ENCODE peak calls at places on chromosomes 4 and X, in ten cellular contexts. One of them, this sample, is unnamed.
A peak's percentile ranks its signal among the peaks of the same experiment; 100 is the strongest.

GRCh38 chr4:185165605-185166063 is 22.6 kb downstream of the SLC25A4 start:
- DNase-seq in gastrocnemius medialis: no peak
- DNase-seq in MM.1S: peak; percentile 56
- DNase-seq in A549: no peak
- DNase-seq in heart right ventricle: no peak
- DNase-seq in GM23338: no peak
- DNase-seq in body of pancreas: no peak
- DNase-seq in OCI-LY7: no peak
- DNase-seq in lung: no peak
- DNase-seq in tibial nerve: no peak
- DNase-seq in this sample: peak; percentile 46

GRCh38 chrX:137427813-137428212 is 138.1 kb upstream of the ZIC3 start:
- DNase-seq in gastrocnemius medialis: no peak
- DNase-seq in MM.1S: no peak
- DNase-seq in A549: peak; percentile 2
- DNase-seq in heart right ventricle: no peak
- DNase-seq in GM23338: peak; percentile 42
- DNase-seq in body of pancreas: no peak
- DNase-seq in OCI-LY7: no peak
- DNase-seq in lung: no peak
- DNase-seq in tibial nerve: no peak
- DNase-seq in this sample: no peak

GRCh38 chr4:48899950-48900349 is 6.6 kb downstream of the OCIAD2 start:
- DNase-seq in gastrocnemius medialis: no peak
- DNase-seq in MM.1S: no peak
- DNase-seq in A549: no peak
- DNase-seq in heart right ventricle: no peak
- DNase-seq in GM23338: no peak
- DNase-seq in body of pancreas: no peak
- DNase-seq in OCI-LY7: no peak
- DNase-seq in lung: no peak
- DNase-seq in tibial nerve: no peak
- DNase-seq in this sample: no peak

GRCh38 chr4:81919238-81919637 is 447.5 kb upstream of the RASGEF1B start:
- DNase-seq in gastrocnemius medialis: no peak
- DNase-seq in MM.1S: peak; percentile 35
- DNase-seq in A549: peak; percentile 2
- DNase-seq in heart right ventricle: no peak
- DNase-seq in GM23338: peak; percentile 71
- DNase-seq in body of pancreas: no peak
- DNase-seq in OCI-LY7: peak; percentile 29
- DNase-seq in lung: no peak
- DNase-seq in tibial nerve: no peak
- DNase-seq in this sample: no peak

GRCh38 chrX:47179221-47179927 is 14.3 kb upstream of the UBA1 start:
- DNase-seq in gastrocnemius medialis: peak; percentile 75
- DNase-seq in MM.1S: no peak
- DNase-seq in A549: no peak
- DNase-seq in heart right ventricle: peak; percentile 48
- DNase-seq in GM23338: no peak
- DNase-seq in body of pancreas: no peak
- DNase-seq in OCI-LY7: no peak
- DNase-seq in lung: no peak
- DNase-seq in tibial nerve: no peak
- DNase-seq in this sample: no peak

GRCh38 chrX:116417968-116418367 is 18.4 kb upstream of the SLC6A14 start:
- DNase-seq in gastrocnemius medialis: no peak
- DNase-seq in MM.1S: no peak
- DNase-seq in A549: no peak
- DNase-seq in heart right ventricle: no peak
- DNase-seq in GM23338: no peak
- DNase-seq in body of pancreas: no peak
- DNase-seq in OCI-LY7: no peak
- DNase-seq in lung: no peak
- DNase-seq in tibial nerve: no peak
- DNase-seq in this sample: no peak

GRCh38 chr4:151420408-151420807 is 11.4 kb downstream of the FHIP1A start:
- DNase-seq in gastrocnemius medialis: no peak
- DNase-seq in MM.1S: no peak
- DNase-seq in A549: no peak
- DNase-seq in heart right ventricle: no peak
- DNase-seq in GM23338: no peak
- DNase-seq in body of pancreas: no peak
- DNase-seq in OCI-LY7: no peak
- DNase-seq in lung: no peak
- DNase-seq in tibial nerve: no peak
- DNase-seq in this sample: no peak

GRCh38 chr4:98905834-98906233 is 23.1 kb downstream of the EIF4E start:
- DNase-seq in gastrocnemius medialis: no peak
- DNase-seq in MM.1S: no peak
- DNase-seq in A549: no peak
- DNase-seq in heart right ventricle: no peak
- DNase-seq in GM23338: no peak
- DNase-seq in body of pancreas: no peak
- DNase-seq in OCI-LY7: no peak
- DNase-seq in lung: no peak
- DNase-seq in tibial nerve: no peak
- DNase-seq in this sample: no peak

GRCh38 chr4:183816882-183817509 is 88.1 kb upstream of the STOX2 start:
- DNase-seq in gastrocnemius medialis: no peak
- DNase-seq in MM.1S: no peak
- DNase-seq in A549: no peak
- DNase-seq in heart right ventricle: no peak
- DNase-seq in GM23338: no peak
- DNase-seq in body of pancreas: no peak
- DNase-seq in OCI-LY7: no peak
- DNase-seq in lung: no peak
- DNase-seq in tibial nerve: no peak
- DNase-seq in this sample: no peak

GRCh38 chr4:4919926-4920325 is 60.5 kb downstream of the MSX1 start:
- DNase-seq in gastrocnemius medialis: peak; percentile 17
- DNase-seq in MM.1S: no peak
- DNase-seq in A549: no peak
- DNase-seq in heart right ventricle: no peak
- DNase-seq in GM23338: no peak
- DNase-seq in body of pancreas: peak; percentile 17
- DNase-seq in OCI-LY7: no peak
- DNase-seq in lung: no peak
- DNase-seq in tibial nerve: peak; percentile 29
- DNase-seq in this sample: no peak

GRCh38 chrX:137052641-137053235 is 18.9 kb upstream of the GPR101 start:
- DNase-seq in gastrocnemius medialis: no peak
- DNase-seq in MM.1S: peak; percentile 29
- DNase-seq in A549: peak; percentile 8
- DNase-seq in heart right ventricle: no peak
- DNase-seq in GM23338: peak; percentile 15
- DNase-seq in body of pancreas: peak; percentile 12
- DNase-seq in OCI-LY7: no peak
- DNase-seq in lung: no peak
- DNase-seq in tibial nerve: no peak
- DNase-seq in this sample: no peak

GRCh38 chrX:153768311-153769157 is 4.5 kb downstream of the PLXNB3 start:
- DNase-seq in gastrocnemius medialis: no peak
- DNase-seq in MM.1S: no peak
- DNase-seq in A549: no peak
- DNase-seq in heart right ventricle: no peak
- DNase-seq in GM23338: no peak
- DNase-seq in body of pancreas: no peak
- DNase-seq in OCI-LY7: no peak
- DNase-seq in lung: no peak
- DNase-seq in tibial nerve: no peak
- DNase-seq in this sample: no peak

GRCh38 chr4:89836031-89836777 is 757 bp downstream of the SNCA start:
- DNase-seq in gastrocnemius medialis: no peak
- DNase-seq in MM.1S: no peak
- DNase-seq in A549: no peak
- DNase-seq in heart right ventricle: no peak
- DNase-seq in GM23338: peak; percentile 61
- DNase-seq in body of pancreas: no peak
- DNase-seq in OCI-LY7: no peak
- DNase-seq in lung: no peak
- DNase-seq in tibial nerve: no peak
- DNase-seq in this sample: no peak

GRCh38 chrX:40084471-40084870 is 13.3 kb downstream of the BCOR start:
- DNase-seq in gastrocnemius medialis: no peak
- DNase-seq in MM.1S: no peak
- DNase-seq in A549: no peak
- DNase-seq in heart right ventricle: no peak
- DNase-seq in GM23338: no peak
- DNase-seq in body of pancreas: no peak
- DNase-seq in OCI-LY7: no peak
- DNase-seq in lung: no peak
- DNase-seq in tibial nerve: no peak
- DNase-seq in this sample: no peak

GRCh38 chr4:54818481-54818880 is 160.7 kb downstream of the KIT start:
- DNase-seq in gastrocnemius medialis: no peak
- DNase-seq in MM.1S: no peak
- DNase-seq in A549: no peak
- DNase-seq in heart right ventricle: no peak
- DNase-seq in GM23338: no peak
- DNase-seq in body of pancreas: no peak
- DNase-seq in OCI-LY7: no peak
- DNase-seq in lung: no peak
- DNase-seq in tibial nerve: no peak
- DNase-seq in this sample: no peak

GRCh38 chr4:158870282-158871049 is 101.6 kb downstream of the FNIP2 start:
- DNase-seq in gastrocnemius medialis: no peak
- DNase-seq in MM.1S: no peak
- DNase-seq in A549: no peak
- DNase-seq in heart right ventricle: no peak
- DNase-seq in GM23338: peak; percentile 72
- DNase-seq in body of pancreas: no peak
- DNase-seq in OCI-LY7: peak; percentile 49
- DNase-seq in lung: no peak
- DNase-seq in tibial nerve: no peak
- DNase-seq in this sample: no peak

GRCh38 chr4:10694151-10694825 is 9.7 kb upstream of the CLNK start:
- DNase-seq in gastrocnemius medialis: no peak
- DNase-seq in MM.1S: no peak
- DNase-seq in A549: no peak
- DNase-seq in heart right ventricle: no peak
- DNase-seq in GM23338: no peak
- DNase-seq in body of pancreas: no peak
- DNase-seq in OCI-LY7: no peak
- DNase-seq in lung: no peak
- DNase-seq in tibial nerve: no peak
- DNase-seq in this sample: no peak
- H3K27ac ChIP-seq in gastrocnemius medialis: no peak overlapping the region
- H3K27ac ChIP-seq in MM.1S: no peak overlapping the region
- H3K27ac ChIP-seq in A549: no peak overlapping the region
- H3K27ac ChIP-seq in heart right ventricle: no peak overlapping the region
- H3K27ac ChIP-seq in GM23338: no peak overlapping the region
- H3K27ac ChIP-seq in body of pancreas: no peak overlapping the region
- H3K27ac ChIP-seq in OCI-LY7: no peak overlapping the region
- H3K27ac ChIP-seq in lung: no peak overlapping the region
- H3K27ac ChIP-seq in tibial nerve: no peak overlapping the region
- H3K27ac ChIP-seq in this sample: no peak overlapping the region

DNA sequence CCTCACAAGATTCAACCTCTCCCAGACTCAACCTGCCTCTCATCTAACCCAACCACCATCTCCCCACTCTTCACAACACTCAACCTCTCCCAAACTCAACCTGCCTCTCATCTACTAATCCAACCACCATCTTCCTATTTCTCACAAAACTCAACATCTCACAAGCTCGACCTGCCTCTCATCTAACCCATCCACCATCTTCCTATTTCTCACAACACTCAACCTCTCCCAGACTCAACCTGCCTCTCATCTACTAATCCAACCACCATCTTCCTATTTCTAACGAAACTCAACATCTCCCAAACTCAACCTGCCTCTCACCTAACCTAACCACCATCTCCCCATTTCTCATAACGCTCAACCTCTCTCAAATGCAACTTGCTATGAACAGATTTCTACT is 29.8 kb downstream of the FAT1 start:
- DNase-seq in gastrocnemius medialis: no peak
- DNase-seq in MM.1S: no peak
- DNase-seq in A549: no peak
- DNase-seq in heart right ventricle: no peak
- DNase-seq in GM23338: no peak
- DNase-seq in body of pancreas: no peak
- DNase-seq in OCI-LY7: no peak
- DNase-seq in lung: no peak
- DNase-seq in tibial nerve: no peak
- DNase-seq in this sample: no peak
- H3K4me3 ChIP-seq in gastrocnemius medialis: no peak overlapping the region
- H3K4me3 ChIP-seq in MM.1S: no peak overlapping the region
- H3K4me3 ChIP-seq in A549: no peak overlapping the region
- H3K4me3 ChIP-seq in heart right ventricle: no peak overlapping the region
- H3K4me3 ChIP-seq in GM23338: no peak overlapping the region
- H3K4me3 ChIP-seq in body of pancreas: no peak overlapping the region
- H3K4me3 ChIP-seq in OCI-LY7: no peak overlapping the region
- H3K4me3 ChIP-seq in lung: no peak overlapping the region
- H3K4me3 ChIP-seq in tibial nerve: no peak overlapping the region
- H3K4me3 ChIP-seq in this sample: no peak overlapping the region

GRCh38 chr4:75048208-75048879 is 115.4 kb downstream of the PARM1 start:
- DNase-seq in gastrocnemius medialis: no peak
- DNase-seq in MM.1S: no peak
- DNase-seq in A549: peak; percentile 4
- DNase-seq in heart right ventricle: no peak
- DNase-seq in GM23338: peak; percentile 69
- DNase-seq in body of pancreas: peak; percentile 24
- DNase-seq in OCI-LY7: no peak
- DNase-seq in lung: no peak
- DNase-seq in tibial nerve: no peak
- DNase-seq in this sample: no peak
- TF ChIP-seq CTCF in gastrocnemius medialis: no peak
- TF ChIP-seq CTCF in MM.1S: no peak
- TF ChIP-seq CTCF in A549: no peak
- TF ChIP-seq CTCF in heart right ventricle: no peak
- TF ChIP-seq CTCF in GM23338: peak; percentile 75
- TF ChIP-seq CTCF in body of pancreas: no peak
- TF ChIP-seq CTCF in OCI-LY7: peak; percentile 44
- TF ChIP-seq CTCF in lung: no peak
- TF ChIP-seq CTCF in tibial nerve: no peak
- TF ChIP-seq CTCF in this sample: peak; percentile 31

DNA sequence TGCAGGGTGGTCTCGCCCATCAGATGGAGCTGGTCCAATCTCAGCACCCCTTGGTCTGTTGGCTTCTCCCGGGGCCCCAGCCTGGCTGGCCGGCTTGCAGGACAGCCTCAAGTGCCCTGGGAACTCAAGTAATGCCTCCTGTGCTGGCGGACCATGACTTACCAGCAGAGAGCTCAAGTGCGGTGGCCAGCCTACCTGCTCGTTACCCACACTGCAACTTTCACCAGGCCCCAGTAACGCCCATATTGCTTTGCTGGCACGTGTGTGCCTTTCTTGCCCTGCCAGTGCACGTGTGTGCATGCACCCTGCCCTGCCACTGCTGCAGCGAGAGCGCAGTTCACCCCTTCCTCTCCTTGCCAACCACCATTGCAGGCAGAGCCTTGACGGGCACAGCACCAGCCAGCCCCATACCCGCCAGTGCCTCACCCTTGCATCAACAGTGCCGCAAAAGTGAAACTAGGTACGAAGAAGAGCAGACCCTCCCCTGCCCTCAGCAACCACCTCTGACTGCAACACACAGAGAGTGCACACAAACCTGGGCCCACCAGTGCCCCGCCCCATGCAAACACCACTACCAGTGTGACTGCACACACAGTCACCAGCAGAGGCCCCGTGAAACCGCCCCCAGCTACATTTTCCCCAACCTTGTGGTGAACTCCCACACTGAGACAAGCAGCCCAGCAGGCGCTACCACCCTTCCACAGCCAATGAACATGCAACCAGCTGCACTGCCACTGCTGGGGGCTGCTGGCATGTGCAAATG is 88.9 kb upstream of the POU3F4 start:
- DNase-seq in gastrocnemius medialis: no peak
- DNase-seq in MM.1S: no peak
- DNase-seq in A549: no peak
- DNase-seq in heart right ventricle: no peak
- DNase-seq in GM23338: no peak
- DNase-seq in body of pancreas: no peak
- DNase-seq in OCI-LY7: no peak
- DNase-seq in lung: no peak
- DNase-seq in tibial nerve: no peak
- DNase-seq in this sample: no peak
- H3K27ac ChIP-seq in gastrocnemius medialis: no peak overlapping the region
- H3K27ac ChIP-seq in MM.1S: no peak overlapping the region
- H3K27ac ChIP-seq in A549: no peak overlapping the region
- H3K27ac ChIP-seq in heart right ventricle: no peak overlapping the region
- H3K27ac ChIP-seq in GM23338: no peak overlapping the region
- H3K27ac ChIP-seq in body of pancreas: no peak overlapping the region
- H3K27ac ChIP-seq in OCI-LY7: no peak overlapping the region
- H3K27ac ChIP-seq in lung: no peak overlapping the region
- H3K27ac ChIP-seq in tibial nerve: no peak overlapping the region
- H3K27ac ChIP-seq in this sample: no peak overlapping the region

This sample was measured in AG04450.